ENCODE peak calls at places on chromosome 17, in ten cellular contexts. One of them, this sample, is unnamed.

GRCh38 chr17:75087558-75088453 is at the start of gene SLC16A5:
- DNase-seq in osteoblast: peak
- DNase-seq in transverse colon: peak
- DNase-seq in dorsolateral prefrontal cortex: no peak
- DNase-seq in epithelial cell of esophagus: peak
- DNase-seq in endothelial cell of umbilical vein: peak
- DNase-seq in cardiac muscle cell: peak
- DNase-seq in spleen: peak
- DNase-seq in cardiac fibroblast: peak
- DNase-seq in psoas muscle: peak
- DNase-seq in this sample: no peak

GRCh38 chr17:15456972-15457722 is 10.3 kb downstream of the CDRT4 start:
- DNase-seq in endothelial cell of umbilical vein: peak
- DNase-seq in psoas muscle: peak
- DNase-seq in dorsolateral prefrontal cortex: peak
- DNase-seq in cardiac muscle cell: peak
- DNase-seq in transverse colon: peak
- DNase-seq in cardiac fibroblast: peak
- DNase-seq in epithelial cell of esophagus: no peak
- DNase-seq in osteoblast: peak
- DNase-seq in spleen: no peak
- DNase-seq in this sample: peak

GRCh38 chr17:1904273-1905052 is 74.7 kb downstream of the RPA1 start:
- DNase-seq in transverse colon: no peak
- DNase-seq in dorsolateral prefrontal cortex: no peak
- DNase-seq in epithelial cell of esophagus: no peak
- DNase-seq in endothelial cell of umbilical vein: no peak
- DNase-seq in cardiac muscle cell: no peak
- DNase-seq in psoas muscle: no peak
- DNase-seq in spleen: no peak
- DNase-seq in cardiac fibroblast: no peak
- DNase-seq in osteoblast: peak
- DNase-seq in this sample: no peak

GRCh38 chr17:34370376-34370996 is 7.5 kb upstream of the CCL1 start:
- DNase-seq in epithelial cell of esophagus: no peak
- DNase-seq in osteoblast: no peak
- DNase-seq in spleen: no peak
- DNase-seq in cardiac muscle cell: no peak
- DNase-seq in cardiac fibroblast: no peak
- DNase-seq in transverse colon: no peak
- DNase-seq in dorsolateral prefrontal cortex: no peak
- DNase-seq in psoas muscle: no peak
- DNase-seq in endothelial cell of umbilical vein: no peak
- DNase-seq in this sample: no peak

GRCh38 chr17:35028531-35029262 is 34.8 kb downstream of the RFFL start:
- DNase-seq in spleen: no peak
- DNase-seq in osteoblast: peak
- DNase-seq in epithelial cell of esophagus: peak
- DNase-seq in dorsolateral prefrontal cortex: no peak
- DNase-seq in psoas muscle: no peak
- DNase-seq in cardiac muscle cell: no peak
- DNase-seq in transverse colon: no peak
- DNase-seq in cardiac fibroblast: no peak
- DNase-seq in endothelial cell of umbilical vein: peak
- DNase-seq in this sample: no peak

GRCh38 chr17:37507108-37507507 is 17.4 kb downstream of the DUSP14 start:
- DNase-seq in epithelial cell of esophagus: no peak
- DNase-seq in spleen: no peak
- DNase-seq in cardiac fibroblast: no peak
- DNase-seq in dorsolateral prefrontal cortex: no peak
- DNase-seq in cardiac muscle cell: no peak
- DNase-seq in osteoblast: no peak
- DNase-seq in psoas muscle: no peak
- DNase-seq in endothelial cell of umbilical vein: no peak
- DNase-seq in transverse colon: no peak
- DNase-seq in this sample: no peak

GRCh38 chr17:63941751-63942150 is 9.6 kb upstream of the CD79B start:
- DNase-seq in endothelial cell of umbilical vein: no peak
- DNase-seq in dorsolateral prefrontal cortex: no peak
- DNase-seq in spleen: peak
- DNase-seq in cardiac muscle cell: no peak
- DNase-seq in osteoblast: peak
- DNase-seq in epithelial cell of esophagus: no peak
- DNase-seq in psoas muscle: no peak
- DNase-seq in cardiac fibroblast: no peak
- DNase-seq in transverse colon: no peak
- DNase-seq in this sample: no peak

GRCh38 chr17:20276430-20276829 is 190.9 kb downstream of the LGALS9B start:
- DNase-seq in epithelial cell of esophagus: no peak
- DNase-seq in spleen: no peak
- DNase-seq in transverse colon: no peak
- DNase-seq in psoas muscle: no peak
- DNase-seq in cardiac muscle cell: no peak
- DNase-seq in dorsolateral prefrontal cortex: no peak
- DNase-seq in osteoblast: no peak
- DNase-seq in cardiac fibroblast: no peak
- DNase-seq in endothelial cell of umbilical vein: no peak
- DNase-seq in this sample: no peak

GRCh38 chr17:5097101-5097834 is 14.4 kb downstream of the ZNF232 start:
- DNase-seq in cardiac fibroblast: no peak
- DNase-seq in osteoblast: peak
- DNase-seq in endothelial cell of umbilical vein: no peak
- DNase-seq in transverse colon: peak
- DNase-seq in spleen: peak
- DNase-seq in cardiac muscle cell: no peak
- DNase-seq in dorsolateral prefrontal cortex: no peak
- DNase-seq in psoas muscle: peak
- DNase-seq in epithelial cell of esophagus: no peak
- DNase-seq in this sample: no peak

GRCh38 chr17:59167571-59168001 is 12.0 kb downstream of the PRR11 start:
- DNase-seq in epithelial cell of esophagus: peak
- DNase-seq in endothelial cell of umbilical vein: peak
- DNase-seq in spleen: no peak
- DNase-seq in cardiac fibroblast: peak
- DNase-seq in osteoblast: no peak
- DNase-seq in cardiac muscle cell: peak
- DNase-seq in dorsolateral prefrontal cortex: no peak
- DNase-seq in transverse colon: no peak
- DNase-seq in psoas muscle: no peak
- DNase-seq in this sample: no peak

GRCh38 chr17:59161477-59161876 is 5.9 kb downstream of the PRR11 start:
- DNase-seq in epithelial cell of esophagus: no peak
- DNase-seq in transverse colon: no peak
- DNase-seq in cardiac fibroblast: no peak
- DNase-seq in osteoblast: no peak
- DNase-seq in endothelial cell of umbilical vein: no peak
- DNase-seq in cardiac muscle cell: no peak
- DNase-seq in spleen: no peak
- DNase-seq in psoas muscle: no peak
- DNase-seq in dorsolateral prefrontal cortex: no peak
- DNase-seq in this sample: no peak

GRCh38 chr17:59160203-59161025 is 4.9 kb downstream of the PRR11 start:
- DNase-seq in osteoblast: no peak
- DNase-seq in dorsolateral prefrontal cortex: no peak
- DNase-seq in cardiac fibroblast: peak
- DNase-seq in transverse colon: no peak
- DNase-seq in endothelial cell of umbilical vein: peak
- DNase-seq in spleen: no peak
- DNase-seq in cardiac muscle cell: no peak
- DNase-seq in epithelial cell of esophagus: no peak
- DNase-seq in psoas muscle: no peak
- DNase-seq in this sample: no peak

DNA sequence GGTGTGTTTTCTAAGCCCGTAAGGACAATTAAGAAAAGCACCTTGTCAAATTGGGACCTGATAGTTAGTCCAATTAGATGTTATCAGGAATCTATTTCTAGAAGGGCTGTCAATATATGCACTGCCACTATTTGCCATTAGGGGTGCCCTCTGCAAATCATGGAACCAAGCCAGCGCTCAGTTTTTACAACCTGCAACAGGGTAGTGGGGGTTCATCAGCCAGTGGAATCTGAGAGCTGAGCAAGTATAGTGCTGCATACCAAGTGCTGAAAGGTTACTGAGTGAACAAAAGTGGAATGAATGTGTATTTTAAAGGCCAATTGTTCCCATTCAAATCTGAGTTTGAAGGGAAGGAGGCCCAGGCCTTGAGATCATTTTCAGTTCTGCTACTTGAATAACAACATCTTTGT is 10.4 kb downstream of the PRR11 start:
- DNase-seq in dorsolateral prefrontal cortex: no peak
- DNase-seq in psoas muscle: no peak
- DNase-seq in epithelial cell of esophagus: peak
- DNase-seq in osteoblast: no peak
- DNase-seq in endothelial cell of umbilical vein: peak
- DNase-seq in cardiac fibroblast: peak
- DNase-seq in spleen: no peak
- DNase-seq in transverse colon: peak
- DNase-seq in cardiac muscle cell: peak
- DNase-seq in this sample: peak
- H3K4me3 ChIP-seq in dorsolateral prefrontal cortex: peak
- H3K4me3 ChIP-seq in psoas muscle: no peak
- H3K4me3 ChIP-seq in epithelial cell of esophagus: no peak
- H3K4me3 ChIP-seq in osteoblast: no peak
- H3K4me3 ChIP-seq in endothelial cell of umbilical vein: no peak
- H3K4me3 ChIP-seq in cardiac fibroblast: no peak
- H3K4me3 ChIP-seq in spleen: no peak
- H3K4me3 ChIP-seq in transverse colon: no peak
- H3K4me3 ChIP-seq in cardiac muscle cell: no peak
- H3K4me3 ChIP-seq in this sample: no peak

GRCh38 chr17:69056179-69056823 is 4.4 kb downstream of the ABCA9 start:
- DNase-seq in epithelial cell of esophagus: no peak
- DNase-seq in cardiac muscle cell: no peak
- DNase-seq in cardiac fibroblast: no peak
- DNase-seq in spleen: no peak
- DNase-seq in osteoblast: no peak
- DNase-seq in dorsolateral prefrontal cortex: no peak
- DNase-seq in psoas muscle: no peak
- DNase-seq in transverse colon: no peak
- DNase-seq in endothelial cell of umbilical vein: no peak
- DNase-seq in this sample: no peak

GRCh38 chr17:69059458-69060205 is 1.1 kb downstream of the ABCA9 start:
- DNase-seq in psoas muscle: no peak
- DNase-seq in cardiac fibroblast: peak
- DNase-seq in endothelial cell of umbilical vein: peak
- DNase-seq in transverse colon: no peak
- DNase-seq in osteoblast: no peak
- DNase-seq in spleen: no peak
- DNase-seq in epithelial cell of esophagus: no peak
- DNase-seq in dorsolateral prefrontal cortex: no peak
- DNase-seq in cardiac muscle cell: peak
- DNase-seq in this sample: no peak

GRCh38 chr17:69057280-69057679 is 3.4 kb downstream of the ABCA9 start:
- DNase-seq in osteoblast: no peak
- DNase-seq in dorsolateral prefrontal cortex: no peak
- DNase-seq in spleen: no peak
- DNase-seq in endothelial cell of umbilical vein: peak
- DNase-seq in cardiac muscle cell: no peak
- DNase-seq in cardiac fibroblast: no peak
- DNase-seq in psoas muscle: no peak
- DNase-seq in transverse colon: no peak
- DNase-seq in epithelial cell of esophagus: no peak
- DNase-seq in this sample: no peak

GRCh38 chr17:69060835-69061234 is at the start of gene ABCA9:
- DNase-seq in dorsolateral prefrontal cortex: no peak
- DNase-seq in spleen: no peak
- DNase-seq in epithelial cell of esophagus: no peak
- DNase-seq in osteoblast: peak
- DNase-seq in endothelial cell of umbilical vein: peak
- DNase-seq in cardiac muscle cell: peak
- DNase-seq in psoas muscle: no peak
- DNase-seq in transverse colon: no peak
- DNase-seq in cardiac fibroblast: peak
- DNase-seq in this sample: peak

GRCh38 chr17:69058165-69058564 is 2.6 kb downstream of the ABCA9 start:
- DNase-seq in cardiac muscle cell: no peak
- DNase-seq in epithelial cell of esophagus: no peak
- DNase-seq in endothelial cell of umbilical vein: no peak
- DNase-seq in dorsolateral prefrontal cortex: no peak
- DNase-seq in spleen: no peak
- DNase-seq in cardiac fibroblast: no peak
- DNase-seq in transverse colon: no peak
- DNase-seq in psoas muscle: no peak
- DNase-seq in osteoblast: peak
- DNase-seq in this sample: no peak
- TF ChIP-seq CTCF in cardiac muscle cell: no peak
- TF ChIP-seq CTCF in epithelial cell of esophagus: no peak
- TF ChIP-seq CTCF in endothelial cell of umbilical vein: no peak
- TF ChIP-seq CTCF in dorsolateral prefrontal cortex: no peak
- TF ChIP-seq CTCF in spleen: no peak
- TF ChIP-seq CTCF in cardiac fibroblast: peak
- TF ChIP-seq CTCF in transverse colon: no peak
- TF ChIP-seq CTCF in psoas muscle: no peak
- TF ChIP-seq CTCF in osteoblast: no peak
- TF ChIP-seq CTCF in this sample: no peak

GRCh38 chr17:55729484-55729883 is 6.8 kb upstream of the TMEM100 start:
- DNase-seq in cardiac fibroblast: no peak
- DNase-seq in psoas muscle: no peak
- DNase-seq in cardiac muscle cell: no peak
- DNase-seq in spleen: no peak
- DNase-seq in osteoblast: no peak
- DNase-seq in transverse colon: no peak
- DNase-seq in dorsolateral prefrontal cortex: no peak
- DNase-seq in epithelial cell of esophagus: no peak
- DNase-seq in endothelial cell of umbilical vein: no peak
- DNase-seq in this sample: no peak
- H3K4me3 ChIP-seq in cardiac fibroblast: no peak
- H3K4me3 ChIP-seq in psoas muscle: peak
- H3K4me3 ChIP-seq in cardiac muscle cell: no peak
- H3K4me3 ChIP-seq in spleen: no peak
- H3K4me3 ChIP-seq in osteoblast: no peak
- H3K4me3 ChIP-seq in transverse colon: no peak
- H3K4me3 ChIP-seq in dorsolateral prefrontal cortex: no peak
- H3K4me3 ChIP-seq in epithelial cell of esophagus: no peak
- H3K4me3 ChIP-seq in endothelial cell of umbilical vein: no peak
- H3K4me3 ChIP-seq in this sample: no peak

DNA sequence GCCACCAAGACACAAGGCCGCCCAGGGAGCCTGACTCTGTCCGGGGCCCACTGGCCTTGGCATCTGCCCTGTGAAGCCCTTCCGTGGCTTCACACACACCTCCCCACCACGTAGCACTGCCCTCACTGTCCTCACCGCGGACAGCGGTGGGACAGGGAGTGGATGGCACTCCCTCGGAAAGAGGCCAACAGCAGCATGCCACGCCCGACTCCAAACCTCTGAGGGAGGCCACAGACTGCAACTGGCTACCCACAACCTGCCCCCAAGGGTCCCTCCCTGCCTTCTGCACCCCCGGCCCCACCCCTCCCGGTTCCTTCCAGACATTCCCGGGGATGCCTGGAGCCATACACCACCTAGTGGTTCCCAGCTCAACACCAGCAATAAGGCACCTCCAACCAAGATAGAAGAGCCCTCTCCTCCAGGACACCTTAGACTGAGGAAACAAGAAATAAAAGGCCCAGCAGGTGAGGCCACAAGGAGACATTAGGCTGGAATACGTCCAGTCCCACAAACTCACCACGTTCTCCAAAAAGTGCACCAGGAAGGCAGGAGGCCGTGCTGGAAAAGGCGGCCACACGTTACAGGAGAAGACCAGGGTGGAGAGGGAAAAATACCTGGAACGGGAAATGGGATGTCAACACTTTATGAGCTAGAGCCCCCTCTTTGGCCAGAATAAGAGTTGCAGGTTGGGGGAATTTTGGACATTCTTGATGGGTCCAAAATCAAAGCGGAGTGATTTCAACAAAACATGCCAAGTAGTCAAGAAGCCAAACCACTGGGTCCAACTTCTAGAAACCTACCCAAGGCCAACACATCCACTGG is 310.0 kb downstream of the SOX9 start:
- DNase-seq in spleen: no peak
- DNase-seq in transverse colon: peak
- DNase-seq in endothelial cell of umbilical vein: no peak
- DNase-seq in cardiac fibroblast: peak
- DNase-seq in osteoblast: peak
- DNase-seq in psoas muscle: no peak
- DNase-seq in dorsolateral prefrontal cortex: no peak
- DNase-seq in epithelial cell of esophagus: no peak
- DNase-seq in cardiac muscle cell: peak
- DNase-seq in this sample: no peak
- TF ChIP-seq CTCF in spleen: no peak
- TF ChIP-seq CTCF in transverse colon: peak
- TF ChIP-seq CTCF in endothelial cell of umbilical vein: no peak
- TF ChIP-seq CTCF in cardiac fibroblast: peak
- TF ChIP-seq CTCF in osteoblast: peak
- TF ChIP-seq CTCF in psoas muscle: no peak
- TF ChIP-seq CTCF in dorsolateral prefrontal cortex: no peak
- TF ChIP-seq CTCF in epithelial cell of esophagus: no peak
- TF ChIP-seq CTCF in cardiac muscle cell: peak
- TF ChIP-seq CTCF in this sample: no peak